ENCODE peak calls at places on chromosomes 12 and 14, in seven cellular contexts. E is IMR-90, V is H9, D is neuronal stem cell, T is mesendoderm, U is H1, P is trophoblast cell. R is an unnamed sample.

GRCh38 chr12:75437564-75437963 is 43.0 kb upstream of the GLIPR1 start:
- DNase-seq in E (peak), U (no peak), P (peak), V (no peak), T (peak), D (no peak), R (peak)

GRCh38 chr12:106107566-106107965 is 31.2 kb downstream of the NUAK1 start:
- DNase-seq in E (peak), U (no peak), T (no peak), P (peak), V (no peak), D (no peak), R (peak)

GRCh38 chr14:91159906-91160305 is 46.0 kb downstream of the DGLUCY start:
- DNase-seq in T (peak), U (no peak), P (peak), D (no peak), V (no peak), E (no peak), R (no peak)

GRCh38 chr12:49260165-49260564 is 4.7 kb upstream of the TUBA1C start:
- DNase-seq in V (no peak), T (no peak), P (peak), U (no peak), D (no peak), E (peak), R (no peak)

GRCh38 chr12:11182529-11182928 is 4.2 kb downstream of the TAS2R42 start:
- DNase-seq in U (no peak), V (no peak), T (no peak), D (no peak), E (no peak), P (no peak), R (no peak)

GRCh38 chr14:25048170-25049126 is 1.5 kb downstream of the STXBP6 start:
- DNase-seq in P (no peak), D (no peak), V (no peak), T (no peak), E (peak), U (no peak), R (no peak)

GRCh38 chr12:113403435-113404415 is at the start of gene SDS:
- DNase-seq in V (no peak), E (peak), T (no peak), D (no peak), P (no peak), U (no peak), R (no peak)

GRCh38 chr12:120939523-120939922 is 35.4 kb upstream of the SPPL3 start:
- DNase-seq in P (peak), U (no peak), T (no peak), D (no peak), E (no peak), V (no peak), R (no peak)

GRCh38 chr12:99111600-99111999 is 466.5 kb downstream of the APAF1 start:
- DNase-seq in U (no peak), D (no peak), E (no peak), T (peak), P (no peak), V (no peak), R (no peak)

GRCh38 chr12:27142102-27142721 is 59.8 kb upstream of the C12orf71 start:
- DNase-seq in U (peak), V (peak), P (peak), D (peak), E (peak), T (peak), R (peak)

GRCh38 chr12:50234347-50234746 is 49.0 kb downstream of the LIMA1 start:
- DNase-seq in V (peak), P (peak), U (no peak), T (peak), D (no peak), E (no peak), R (no peak)

GRCh38 chr12:65765436-65765813 is 58.9 kb upstream of the HMGA2 start:
- DNase-seq in D (no peak), U (no peak), V (no peak), T (no peak), E (peak), P (no peak), R (peak)

GRCh38 chr12:62865090-62865489 is 69.9 kb downstream of the PPM1H start:
- DNase-seq in P (no peak), V (no peak), D (no peak), E (no peak), T (no peak), U (no peak), R (no peak)

GRCh38 chr12:107178776-107179175 is 85.4 kb upstream of the CRY1 start:
- DNase-seq in U (no peak), E (no peak), P (no peak), T (no peak), D (no peak), V (no peak), R (no peak)

GRCh38 chr14:101233861-101234587 is 327.3 kb upstream of the DIO3 start:
- DNase-seq in D (no peak), E (no peak), U (no peak), P (no peak), T (no peak), V (peak), R (no peak)

GRCh38 chr12:116939734-116940133 is 29.0 kb downstream of the FBXW8 start:
- DNase-seq in E (no peak), T (no peak), U (no peak), D (no peak), V (no peak), P (peak), R (no peak)

GRCh38 chr12:127245009-127245408 is 1022.0 kb upstream of the TMEM132C start:
- DNase-seq in V (no peak), P (no peak), U (no peak), T (no peak), E (peak), D (no peak), R (no peak)

GRCh38 chr12:15863258-15863835 is 18.8 kb upstream of the STRAP start:
- DNase-seq in D (no peak), E (peak), U (no peak), P (peak), V (no peak), T (peak), R (peak)

GRCh38 chr12:84919271-84919670 is 6.7 kb upstream of the SLC6A15 start:
- DNase-seq in U (no peak), T (no peak), D (no peak), P (no peak), V (no peak), E (peak), R (no peak)

GRCh38 chr14:56300495-56300894 is 182.3 kb downstream of the PELI2 start:
- DNase-seq in V (no peak), D (no peak), E (peak), T (no peak), P (no peak), U (no peak), R (peak)

GRCh38 chr12:101891462-101891971 is 14.1 kb downstream of the DRAM1 start:
- DNase-seq in T (no peak), V (no peak), E (peak), D (no peak), P (peak), U (no peak), R (peak)

GRCh38 chr12:12194206-12194605 is 72.6 kb downstream of the LRP6 start:
- DNase-seq in V (no peak), T (no peak), U (no peak), D (no peak), P (no peak), E (peak), R (peak)

GRCh38 chr12:48542300-48542928 is 17.0 kb downstream of the OR8S1 start:
- DNase-seq in E (peak), D (peak), U (peak), T (peak), P (no peak), V (peak), R (peak)

GRCh38 chr12:94010307-94010706 is 138.1 kb upstream of the PLXNC1 start:
- DNase-seq in T (peak), V (peak), E (no peak), P (no peak), D (no peak), U (peak), R (no peak)

GRCh38 chr12:5220835-5221234 is 177.2 kb downstream of the KCNA5 start:
- DNase-seq in T (peak), V (no peak), U (no peak), D (no peak), E (peak), P (peak), R (no peak)

GRCh38 chr14:84095796-84096195 is 1434.1 kb upstream of the FLRT2 start:
- DNase-seq in V (no peak), U (no peak), D (no peak), T (no peak), P (no peak), E (no peak), R (no peak)

GRCh38 chr12:75725505-75726120 is 214.2 kb upstream of the KRR1 start:
- DNase-seq in V (no peak), D (no peak), T (peak), P (no peak), E (peak), U (no peak), R (peak)

GRCh38 chr12:49635036-49635435 is 11.7 kb downstream of the PRPF40B start:
- DNase-seq in D (no peak), V (no peak), T (no peak), E (no peak), P (no peak), U (no peak), R (no peak)

GRCh38 chr14:59301354-59301753 is 112.9 kb downstream of the DAAM1 start:
- DNase-seq in U (no peak), T (no peak), P (no peak), E (no peak), V (no peak), D (no peak), R (no peak)

GRCh38 chr14:21382886-21383847 is 652 bp downstream of the SUPT16H start:
- DNase-seq in U (no peak), T (peak), P (peak), V (no peak), E (peak), D (no peak), R (peak)

GRCh38 chr12:106282457-106283097 is 20.0 kb upstream of the TCP11L2 start:
- DNase-seq in E (peak), P (peak), V (peak), D (peak), T (peak), U (no peak), R (peak)

GRCh38 chr14:22658951-22659350 is 14.8 kb upstream of the OR6J1 start:
- DNase-seq in T (no peak), D (no peak), V (no peak), U (no peak), P (no peak), E (no peak), R (no peak)

GRCh38 chr12:106739815-106740552 is 34.5 kb upstream of the RIC8B start:
- DNase-seq in E (peak), V (no peak), U (no peak), D (no peak), P (peak), T (peak), R (peak)

DNA sequence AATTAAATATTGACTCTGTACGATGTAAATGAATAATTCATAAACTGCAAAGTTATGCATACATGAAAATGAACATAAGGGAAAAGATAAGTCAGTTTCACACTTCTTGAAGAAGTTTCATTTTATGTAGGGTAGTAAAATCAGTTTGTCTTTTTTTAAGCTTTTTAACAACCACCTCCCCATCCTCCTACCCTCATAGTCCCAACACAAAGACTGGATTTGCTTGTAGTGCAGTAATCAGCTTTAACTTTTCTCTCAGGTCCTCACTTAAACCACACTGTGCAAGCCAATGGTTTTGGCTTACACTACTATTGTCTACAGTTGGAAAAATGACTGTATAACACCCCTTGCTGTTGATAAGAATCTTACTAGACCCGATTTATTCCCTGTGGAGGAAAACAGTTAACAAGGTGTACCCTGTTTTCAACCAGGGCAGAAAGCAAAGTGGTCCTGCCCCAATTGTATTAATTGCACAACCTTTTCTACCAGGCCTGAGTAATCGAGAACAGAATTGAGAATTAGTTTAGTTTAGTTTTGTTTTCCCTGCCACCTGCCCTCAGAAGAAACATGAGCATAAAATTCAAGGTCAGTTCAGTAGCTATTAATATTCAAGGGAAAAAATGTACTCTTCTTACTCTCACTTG is 44.0 kb downstream of the NIN start:
- DNase-seq in P (no peak), V (no peak), T (no peak), U (no peak), D (no peak), E (no peak), R (no peak)
- H4K8ac ChIP-seq in P (no peak), V (no peak), T (no peak), U (no peak), D (no peak), E (no peak), R (no peak)

GRCh38 chr12:7102582-7102981 is 6.4 kb downstream of the C1RL start:
- DNase-seq in P (no peak), V (no peak), D (no peak), E (no peak), T (no peak), U (no peak), R (no peak)
- H4K8ac ChIP-seq in P (no peak), V (no peak), D (no peak), E (no peak), T (no peak), U (no peak), R (no peak)

DNA sequence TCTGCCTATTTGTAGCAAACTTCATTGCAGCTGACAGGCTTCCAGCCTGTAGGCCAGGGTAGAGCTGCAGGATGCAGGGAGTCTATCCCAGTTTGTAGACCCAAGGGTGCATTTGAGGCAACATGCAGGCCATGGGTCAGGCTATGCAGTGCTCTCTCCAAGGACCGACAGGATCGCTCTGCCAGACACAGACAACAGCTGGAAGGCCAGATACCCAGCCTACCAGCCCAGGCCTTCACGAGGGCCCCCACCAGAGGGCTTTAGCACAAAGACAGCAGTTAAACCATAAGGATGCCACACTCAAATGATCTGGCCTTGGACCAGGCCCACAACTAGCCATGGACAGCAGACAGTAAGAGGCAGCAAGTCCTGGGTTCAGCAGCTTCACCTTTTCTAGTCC is 10.3 kb downstream of the KCTD10 start:
- DNase-seq in T (no peak), P (no peak), E (no peak), U (no peak), V (no peak), D (no peak), R (no peak)
- H4K8ac ChIP-seq in T (no peak), P (no peak), E (no peak), U (no peak), V (no peak), D (no peak), R (no peak)

DNA sequence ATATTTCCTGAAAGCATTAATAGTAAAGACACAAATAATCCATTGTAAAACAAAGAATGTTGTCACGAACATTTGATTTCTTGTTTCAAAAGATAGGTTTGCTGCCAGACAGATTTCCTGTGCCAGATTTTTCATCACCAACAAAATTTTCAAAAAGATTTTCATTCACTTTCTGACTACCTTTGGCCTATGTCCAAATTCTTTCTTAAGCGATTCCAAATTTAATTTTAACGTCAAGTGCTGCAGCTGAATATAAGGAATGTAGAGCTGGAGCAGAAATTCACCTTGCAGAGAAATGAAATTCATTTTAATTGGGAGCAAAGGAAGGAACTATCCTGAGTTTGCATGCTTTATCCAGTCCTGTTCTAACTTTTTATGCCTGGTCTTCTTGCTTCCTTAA is 277.4 kb downstream of the CCER1 start:
- DNase-seq in V (no peak), E (no peak), D (no peak), P (no peak), T (no peak), U (no peak), R (no peak)
- H4K8ac ChIP-seq in V (no peak), E (no peak), D (no peak), P (no peak), T (no peak), U (no peak), R (no peak)

GRCh38 chr12:40784102-40784501 is 91.9 kb downstream of the CNTN1 start:
- DNase-seq in P (no peak), E (no peak), V (no peak), U (no peak), T (no peak), D (no peak), R (no peak)
- H4K8ac ChIP-seq in P (no peak), E (no peak), V (no peak), U (no peak), T (no peak), D (no peak), R (no peak)

DNA sequence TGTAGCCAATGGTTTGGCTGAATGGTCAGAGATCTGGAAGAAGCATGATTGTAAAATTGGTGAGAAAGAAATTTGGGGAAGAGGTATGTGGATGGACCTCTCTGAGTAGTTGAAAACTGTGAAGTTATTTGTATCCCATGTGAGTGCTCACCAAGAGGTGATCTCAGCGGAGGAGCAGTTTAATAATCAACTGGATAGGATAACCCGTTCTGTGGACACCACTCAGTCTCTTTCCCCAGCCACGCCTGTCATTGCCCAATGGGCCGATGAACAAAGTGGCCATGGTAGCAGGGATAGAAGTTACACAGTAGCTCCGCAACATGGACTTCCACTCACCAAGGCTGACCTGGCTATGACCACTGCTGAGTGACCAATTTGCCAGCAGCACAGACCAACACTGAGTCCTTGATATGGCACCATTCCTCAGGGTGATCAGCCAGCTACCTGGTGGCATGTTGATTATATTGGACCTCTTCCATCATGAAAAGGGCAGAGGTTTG is 257.4 kb upstream of the ATXN7L3B start:
- DNase-seq in T (no peak), U (no peak), P (no peak), E (no peak), D (no peak), V (no peak), R (no peak)
- H4K8ac ChIP-seq in T (no peak), U (no peak), P (no peak), E (no peak), D (no peak), V (no peak), R (no peak)

GRCh38 chr12:4194661-4195060 is 78.9 kb upstream of the CCND2 start:
- DNase-seq in E (no peak), V (no peak), D (no peak), P (no peak), U (no peak), T (peak), R (no peak)
- H4K8ac ChIP-seq in E (no peak), V (no peak), D (no peak), P (no peak), U (no peak), T (no peak), R (no peak)

GRCh38 chr12:111417290-111417689 is 11.6 kb downstream of the SH2B3 start:
- DNase-seq in T (no peak), E (no peak), U (no peak), V (no peak), D (no peak), P (no peak), R (no peak)

GRCh38 chr12:111417784-111418593 is 12.3 kb downstream of the SH2B3 start:
- DNase-seq in U (no peak), V (peak), E (no peak), P (no peak), T (no peak), D (no peak), R (no peak)

GRCh38 chr12:111419784-111420183 is 14.1 kb downstream of the SH2B3 start:
- DNase-seq in E (no peak), U (no peak), P (no peak), D (no peak), V (no peak), T (no peak), R (no peak)

GRCh38 chr12:111418594-111418880 is 12.8 kb downstream of the SH2B3 start:
- DNase-seq in E (no peak), T (no peak), U (no peak), P (no peak), V (peak), D (no peak), R (no peak)

DNA sequence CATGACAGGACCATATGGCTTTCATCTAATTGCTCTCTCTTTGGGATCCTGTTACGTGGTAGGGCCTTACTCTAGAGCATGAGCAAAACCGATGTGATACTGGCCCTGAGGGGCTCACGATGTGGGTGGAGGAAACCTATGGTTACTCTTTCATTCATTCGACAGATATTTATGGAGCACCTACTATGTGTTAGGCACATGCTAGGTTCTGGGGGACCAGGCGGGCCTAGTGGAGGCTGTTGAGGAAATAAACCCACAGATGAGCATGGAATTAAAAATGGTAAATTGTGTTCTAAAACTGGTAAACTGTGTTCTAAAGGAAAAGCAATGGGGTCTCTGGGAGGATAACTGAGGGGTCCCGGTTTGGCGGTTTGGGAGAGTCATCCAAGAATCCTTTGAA is 14.8 kb downstream of the SH2B3 start:
- DNase-seq in D (no peak), U (no peak), V (no peak), P (no peak), E (no peak), T (no peak), R (no peak)
- H4K8ac ChIP-seq in D (no peak), U (no peak), V (no peak), P (no peak), E (no peak), T (no peak), R (no peak)

DNA sequence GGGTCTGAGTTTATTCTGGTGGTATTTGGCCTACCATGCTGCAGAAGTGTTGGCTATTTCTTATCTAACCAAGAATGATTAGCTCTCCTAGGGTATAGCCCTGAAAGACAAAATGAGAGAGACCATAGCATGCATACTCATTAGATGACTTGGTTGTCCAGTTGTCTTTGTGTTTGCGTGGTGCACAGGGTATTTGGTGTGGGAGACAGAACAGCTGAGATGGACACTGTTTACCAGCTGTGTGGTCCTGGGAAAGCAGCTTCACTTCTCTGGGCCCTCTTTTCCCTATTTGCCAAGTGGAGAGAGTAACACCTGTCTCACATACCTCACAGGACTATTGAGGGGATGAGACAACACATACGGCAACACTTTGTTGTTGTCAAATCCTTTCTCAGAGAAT is 95.6 kb downstream of the SLC8A3 start:
- DNase-seq in D (no peak), E (no peak), T (no peak), V (no peak), U (no peak), P (no peak), R (no peak)
- H4K8ac ChIP-seq in D (no peak), E (no peak), T (no peak), V (no peak), U (no peak), P (no peak), R (no peak)